ENCODE peak calls at places on chromosomes 5 and 9, in four cellular contexts. E, S, P and Q are unnamed samples.

GRCh38 chr5:134088291-134088690 is 26.2 kb upstream of the TCF7 start:
- DNase-seq in S (no peak), E (no peak), P (no peak), Q (no peak)

GRCh38 chr9:127915325-127915752 is 1.5 kb downstream of the ST6GALNAC4 start:
- DNase-seq in P (no peak), E (no peak), S (no peak), Q (no peak)

GRCh38 chr5:72599519-72600400 is 92.5 kb upstream of the ZNF366 start:
- DNase-seq in P (no peak), E (no peak), S (no peak), Q (no peak)

GRCh38 chr5:267716-268115 is 3.7 kb upstream of the PDCD6 start:
- DNase-seq in P (no peak), S (no peak), E (no peak), Q (no peak)

GRCh38 chr9:98263080-98263479 is 7.6 kb upstream of the TBC1D2 start:
- DNase-seq in S (no peak), P (no peak), E (no peak), Q (no peak)

GRCh38 chr9:20557286-20557685 is 65.0 kb downstream of the MLLT3 start:
- DNase-seq in S (no peak), P (no peak), E (no peak), Q (no peak)

GRCh38 chr5:79840085-79840990 is 150.7 kb downstream of the CMYA5 start:
- DNase-seq in S (no peak), P (no peak), E (no peak), Q (no peak)

GRCh38 chr9:122236681-122237080 is 7.9 kb upstream of the LHX6 start:
- DNase-seq in P (no peak), S (no peak), E (no peak), Q (no peak)

GRCh38 chr5:31106259-31106658 is 87.2 kb upstream of the CDH6 start:
- DNase-seq in P (no peak), S (no peak), E (no peak), Q (no peak)

GRCh38 chr9:109766351-109766750 is 13.6 kb upstream of the PALM2AKAP2 start:
- DNase-seq in S (no peak), E (no peak), P (peak), Q (no peak)

GRCh38 chr5:179974946-179975712 is 67.4 kb upstream of the TBC1D9B start:
- DNase-seq in S (peak), P (no peak), E (no peak), Q (no peak)

GRCh38 chr9:32551491-32552049 is 557 bp upstream of the SMIM27 start:
- DNase-seq in S (peak), E (peak), P (no peak), Q (no peak)

GRCh38 chr9:32350682-32351081 is 33.8 kb upstream of the ACO1 start:
- DNase-seq in P (no peak), S (no peak), E (no peak), Q (no peak)

GRCh38 chr9:124349267-124349666 is 66.0 kb downstream of the PSMB7 start:
- DNase-seq in S (no peak), E (no peak), P (no peak), Q (no peak)

GRCh38 chr9:82410306-82410705 is 421.7 kb downstream of the SPATA31D1 start:
- DNase-seq in E (no peak), P (peak), S (no peak), Q (no peak)

GRCh38 chr9:71504636-71505035 is 263.7 kb downstream of the CEMIP2 start:
- DNase-seq in P (no peak), E (no peak), S (no peak), Q (no peak)

GRCh38 chr5:10333154-10334006 is 20.1 kb upstream of the MARCHF6 start:
- DNase-seq in P (no peak), S (no peak), E (no peak), Q (no peak)